ENCODE peak calls at places on chromosomes 11 and 22, in eight cellular contexts. One of them, this sample, is unnamed.

GRCh38 chr11:121931121-121931520 is 184.9 kb downstream of the BLID start:
- DNase-seq in MM.1S: no peak
- DNase-seq in K562: no peak
- DNase-seq in HFFc6: no peak
- DNase-seq in type B pancreatic cell: no peak
- DNase-seq in IMR-90: no peak
- DNase-seq in tibial nerve: no peak
- DNase-seq in fibroblast of lung: no peak
- DNase-seq in this sample: no peak

GRCh38 chr11:121482231-121483129 is 29.7 kb upstream of the SORL1-AS1 start:
- DNase-seq in K562: no peak
- DNase-seq in type B pancreatic cell: no peak
- DNase-seq in HFFc6: no peak
- DNase-seq in IMR-90: no peak
- DNase-seq in fibroblast of lung: no peak
- DNase-seq in MM.1S: peak
- DNase-seq in tibial nerve: no peak
- DNase-seq in this sample: no peak

GRCh38 chr22:21994881-21995444 is 12.4 kb upstream of the TOP3B start:
- DNase-seq in fibroblast of lung: no peak
- DNase-seq in IMR-90: no peak
- DNase-seq in tibial nerve: no peak
- DNase-seq in HFFc6: no peak
- DNase-seq in MM.1S: no peak
- DNase-seq in type B pancreatic cell: no peak
- DNase-seq in K562: no peak
- DNase-seq in this sample: no peak

GRCh38 chr22:49660794-49661781 is 166.6 kb downstream of the BRD1 start:
- DNase-seq in IMR-90: no peak
- DNase-seq in type B pancreatic cell: peak
- DNase-seq in MM.1S: no peak
- DNase-seq in fibroblast of lung: no peak
- DNase-seq in HFFc6: no peak
- DNase-seq in tibial nerve: no peak
- DNase-seq in K562: no peak
- DNase-seq in this sample: no peak

GRCh38 chr11:130588471-130588870 is 140.0 kb downstream of the ADAMTS15 start:
- DNase-seq in MM.1S: no peak
- DNase-seq in type B pancreatic cell: no peak
- DNase-seq in K562: no peak
- DNase-seq in tibial nerve: no peak
- DNase-seq in IMR-90: no peak
- DNase-seq in fibroblast of lung: no peak
- DNase-seq in HFFc6: no peak
- DNase-seq in this sample: no peak

GRCh38 chr11:31940396-31941037 is 129.4 kb upstream of the PAX6 start:
- DNase-seq in type B pancreatic cell: no peak
- DNase-seq in K562: no peak
- DNase-seq in fibroblast of lung: peak
- DNase-seq in HFFc6: peak
- DNase-seq in IMR-90: peak
- DNase-seq in MM.1S: no peak
- DNase-seq in tibial nerve: no peak
- DNase-seq in this sample: no peak

GRCh38 chr22:50544746-50545253 is 899 bp upstream of the KLHDC7B start:
- DNase-seq in MM.1S: no peak
- DNase-seq in HFFc6: no peak
- DNase-seq in tibial nerve: no peak
- DNase-seq in type B pancreatic cell: no peak
- DNase-seq in fibroblast of lung: no peak
- DNase-seq in IMR-90: no peak
- DNase-seq in K562: no peak
- DNase-seq in this sample: no peak

GRCh38 chr11:44351898-44352498 is 42.1 kb upstream of the ALX4 start:
- DNase-seq in MM.1S: no peak
- DNase-seq in HFFc6: no peak
- DNase-seq in K562: no peak
- DNase-seq in IMR-90: no peak
- DNase-seq in type B pancreatic cell: no peak
- DNase-seq in fibroblast of lung: peak
- DNase-seq in tibial nerve: no peak
- DNase-seq in this sample: no peak

GRCh38 chr11:30914143-30914762 is 328.1 kb upstream of the MPPED2 start:
- DNase-seq in K562: no peak
- DNase-seq in HFFc6: peak
- DNase-seq in IMR-90: peak
- DNase-seq in type B pancreatic cell: peak
- DNase-seq in MM.1S: peak
- DNase-seq in tibial nerve: peak
- DNase-seq in fibroblast of lung: peak
- DNase-seq in this sample: peak

GRCh38 chr11:87125257-87125656 is 87.5 kb downstream of the TMEM135 start:
- DNase-seq in IMR-90: no peak
- DNase-seq in MM.1S: no peak
- DNase-seq in K562: no peak
- DNase-seq in HFFc6: no peak
- DNase-seq in type B pancreatic cell: no peak
- DNase-seq in fibroblast of lung: no peak
- DNase-seq in tibial nerve: no peak
- DNase-seq in this sample: no peak

GRCh38 chr22:42116848-42117424 is 13.7 kb downstream of the CYP2D6 start:
- DNase-seq in fibroblast of lung: peak
- DNase-seq in tibial nerve: no peak
- DNase-seq in IMR-90: peak
- DNase-seq in type B pancreatic cell: no peak
- DNase-seq in K562: no peak
- DNase-seq in HFFc6: no peak
- DNase-seq in MM.1S: no peak
- DNase-seq in this sample: no peak

GRCh38 chr11:46359936-46360335 is 12.7 kb downstream of the DGKZ start:
- DNase-seq in K562: no peak
- DNase-seq in tibial nerve: no peak
- DNase-seq in MM.1S: no peak
- DNase-seq in IMR-90: peak
- DNase-seq in type B pancreatic cell: no peak
- DNase-seq in fibroblast of lung: peak
- DNase-seq in HFFc6: no peak
- DNase-seq in this sample: no peak

GRCh38 chr22:38655532-38656255 is 498 bp downstream of the FAM227A start:
- DNase-seq in fibroblast of lung: peak
- DNase-seq in MM.1S: no peak
- DNase-seq in type B pancreatic cell: no peak
- DNase-seq in K562: no peak
- DNase-seq in HFFc6: no peak
- DNase-seq in IMR-90: peak
- DNase-seq in tibial nerve: no peak
- DNase-seq in this sample: no peak

GRCh38 chr22:38657248-38657909 is 941 bp downstream of the CBY1 start:
- DNase-seq in fibroblast of lung: peak
- DNase-seq in MM.1S: peak
- DNase-seq in type B pancreatic cell: no peak
- DNase-seq in tibial nerve: no peak
- DNase-seq in IMR-90: no peak
- DNase-seq in HFFc6: no peak
- DNase-seq in K562: no peak
- DNase-seq in this sample: peak

GRCh38 chr22:38652858-38653257 is 3.3 kb downstream of the FAM227A start:
- DNase-seq in tibial nerve: no peak
- DNase-seq in fibroblast of lung: no peak
- DNase-seq in IMR-90: no peak
- DNase-seq in K562: no peak
- DNase-seq in HFFc6: no peak
- DNase-seq in MM.1S: peak
- DNase-seq in type B pancreatic cell: no peak
- DNase-seq in this sample: no peak

GRCh38 chr22:38653741-38654140 is 2.5 kb downstream of the FAM227A start:
- DNase-seq in MM.1S: no peak
- DNase-seq in fibroblast of lung: no peak
- DNase-seq in type B pancreatic cell: no peak
- DNase-seq in tibial nerve: no peak
- DNase-seq in HFFc6: no peak
- DNase-seq in K562: no peak
- DNase-seq in IMR-90: no peak
- DNase-seq in this sample: no peak

DNA sequence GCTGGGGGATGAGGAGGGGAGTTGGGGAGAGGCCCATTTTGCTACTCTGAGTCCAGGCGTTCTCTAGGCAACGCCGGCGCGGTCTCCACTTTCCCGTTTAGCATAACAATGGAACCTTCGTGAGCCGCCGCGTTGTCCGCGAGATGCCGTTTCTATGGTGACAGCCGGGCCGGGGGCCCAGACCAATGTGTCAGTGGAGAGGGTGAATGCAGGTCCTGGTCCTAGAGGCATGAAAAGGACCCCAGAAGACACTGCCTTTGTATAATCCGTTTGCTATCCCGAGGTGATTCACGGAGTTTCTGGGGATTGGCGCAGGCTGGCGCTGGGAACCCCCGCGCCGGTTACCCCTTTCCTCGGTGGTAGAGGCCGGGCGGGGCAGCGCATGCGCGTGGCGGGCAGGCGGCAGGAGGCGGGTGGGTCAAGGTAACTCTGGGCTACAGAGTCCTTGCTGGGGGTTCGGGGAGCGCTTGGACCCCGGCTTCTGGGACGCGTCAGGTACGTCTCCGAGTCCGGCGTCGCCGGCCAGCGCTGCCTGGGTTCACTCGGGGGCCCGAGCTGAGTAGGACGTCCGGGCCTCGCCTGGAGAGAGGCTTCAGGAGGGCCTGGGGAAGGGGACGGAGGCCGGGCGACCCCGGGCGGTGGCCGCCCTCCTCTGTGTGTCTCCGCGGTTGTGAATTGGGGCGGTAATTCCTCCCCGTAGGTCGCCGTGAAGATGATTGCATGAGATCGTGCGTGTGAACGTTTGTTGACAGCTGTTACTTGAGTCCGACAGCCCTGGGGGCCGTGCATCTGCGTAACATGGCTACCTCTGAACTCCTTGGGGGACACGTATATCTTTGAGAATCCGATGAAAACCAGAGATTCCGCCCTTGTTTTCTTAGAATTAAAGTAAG is at the start of the genes CBY1 and FAM227A:
- DNase-seq in MM.1S: peak
- DNase-seq in fibroblast of lung: peak
- DNase-seq in type B pancreatic cell: peak
- DNase-seq in K562: peak
- DNase-seq in IMR-90: peak
- DNase-seq in HFFc6: peak
- DNase-seq in tibial nerve: peak
- DNase-seq in this sample: peak
- TF ChIP-seq CTCF in MM.1S: no peak
- TF ChIP-seq CTCF in fibroblast of lung: no peak
- TF ChIP-seq CTCF in type B pancreatic cell: no peak
- TF ChIP-seq CTCF in K562: no peak
- TF ChIP-seq CTCF in IMR-90: no peak
- TF ChIP-seq CTCF in HFFc6: no peak
- TF ChIP-seq CTCF in tibial nerve: no peak
- TF ChIP-seq CTCF in this sample: no peak

GRCh38 chr11:9992306-9992705 is 301.7 kb downstream of the SBF2 start:
- DNase-seq in tibial nerve: no peak
- DNase-seq in HFFc6: no peak
- DNase-seq in IMR-90: peak
- DNase-seq in type B pancreatic cell: no peak
- DNase-seq in K562: no peak
- DNase-seq in MM.1S: no peak
- DNase-seq in fibroblast of lung: no peak
- DNase-seq in this sample: no peak

DNA sequence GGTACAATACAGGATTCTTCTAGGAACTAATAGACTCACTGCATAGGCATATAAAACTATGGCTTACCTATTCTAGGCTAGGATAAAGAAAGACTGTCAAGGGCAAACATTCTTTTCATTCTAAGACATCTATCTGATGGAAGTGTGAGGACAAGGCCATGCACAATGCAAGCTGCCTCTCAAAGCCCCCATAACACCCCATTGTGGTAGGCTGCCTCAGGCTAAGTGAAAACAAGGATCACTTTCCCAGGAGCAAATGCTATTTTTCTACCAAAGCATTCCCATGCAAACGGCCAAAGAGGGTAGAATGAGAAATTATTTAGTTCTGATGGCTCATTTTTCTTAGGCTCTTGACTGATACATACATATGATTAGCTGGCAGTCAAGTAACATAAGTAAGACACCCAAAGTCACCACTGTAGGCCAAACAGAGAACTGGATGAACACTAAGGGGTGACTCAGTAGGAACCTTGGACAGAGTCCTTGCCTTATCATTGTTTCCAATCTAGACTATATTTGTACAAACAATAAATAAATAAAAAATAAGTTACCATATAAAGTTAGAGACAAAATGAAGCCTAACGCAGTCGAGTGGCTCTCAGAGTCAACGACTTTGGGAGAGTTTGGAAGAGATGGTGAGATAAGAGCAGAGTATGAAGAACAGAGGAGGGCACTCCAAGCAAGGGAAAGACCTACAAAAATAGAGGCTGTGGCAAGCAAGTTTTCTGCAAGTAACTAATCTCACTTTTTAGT is 303.6 kb downstream of the SBF2 start:
- DNase-seq in IMR-90: peak
- DNase-seq in type B pancreatic cell: no peak
- DNase-seq in fibroblast of lung: peak
- DNase-seq in MM.1S: no peak
- DNase-seq in tibial nerve: no peak
- DNase-seq in K562: no peak
- DNase-seq in HFFc6: peak
- DNase-seq in this sample: no peak
- TF ChIP-seq CTCF in IMR-90: peak
- TF ChIP-seq CTCF in type B pancreatic cell: no peak
- TF ChIP-seq CTCF in fibroblast of lung: no peak
- TF ChIP-seq CTCF in MM.1S: no peak
- TF ChIP-seq CTCF in tibial nerve: no peak
- TF ChIP-seq CTCF in K562: peak
- TF ChIP-seq CTCF in HFFc6: peak
- TF ChIP-seq CTCF in this sample: no peak

GRCh38 chr11:110092577-110093406 is at the start of gene ZC3H12C:
- DNase-seq in IMR-90: peak
- DNase-seq in type B pancreatic cell: peak
- DNase-seq in HFFc6: peak
- DNase-seq in tibial nerve: peak
- DNase-seq in MM.1S: peak
- DNase-seq in K562: peak
- DNase-seq in fibroblast of lung: peak
- DNase-seq in this sample: peak
- TF ChIP-seq CTCF in IMR-90: peak
- TF ChIP-seq CTCF in type B pancreatic cell: peak
- TF ChIP-seq CTCF in HFFc6: peak
- TF ChIP-seq CTCF in tibial nerve: peak
- TF ChIP-seq CTCF in MM.1S: peak
- TF ChIP-seq CTCF in K562: peak
- TF ChIP-seq CTCF in fibroblast of lung: peak
- TF ChIP-seq CTCF in this sample: no peak

DNA sequence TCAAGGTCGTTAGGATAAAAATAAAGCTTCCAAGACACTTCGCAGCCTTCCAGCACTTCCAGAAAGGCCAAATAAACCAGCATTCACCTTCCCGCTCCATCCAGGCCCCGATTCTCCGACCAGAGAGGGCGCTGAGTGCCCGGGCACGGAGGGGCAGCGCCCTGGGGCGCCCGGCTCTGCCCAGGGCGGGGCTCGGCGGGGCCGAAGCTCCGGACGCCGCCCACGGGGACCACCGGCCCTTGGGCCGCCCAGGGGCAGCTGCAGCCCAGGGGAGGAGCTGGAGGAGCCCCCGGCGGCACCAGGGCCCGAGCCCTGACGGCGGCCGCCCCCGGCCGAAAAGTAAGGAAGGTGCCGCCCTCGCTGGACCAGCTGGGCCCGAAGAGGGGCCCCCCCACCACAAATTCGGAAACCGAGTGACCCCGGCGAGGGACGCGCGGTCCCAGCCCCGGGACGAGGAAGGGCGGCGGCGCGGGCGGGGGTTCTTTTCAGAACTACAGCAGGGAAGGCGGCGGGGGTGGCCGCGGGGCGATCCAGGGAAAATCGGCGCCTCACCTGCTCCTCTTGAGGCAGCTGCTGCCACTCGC is 346 bp downstream of the ATL3 start:
- DNase-seq in HFFc6: peak
- DNase-seq in fibroblast of lung: no peak
- DNase-seq in type B pancreatic cell: no peak
- DNase-seq in tibial nerve: peak
- DNase-seq in IMR-90: no peak
- DNase-seq in K562: no peak
- DNase-seq in MM.1S: peak
- DNase-seq in this sample: peak
- TF ChIP-seq CTCF in HFFc6: peak
- TF ChIP-seq CTCF in fibroblast of lung: peak
- TF ChIP-seq CTCF in type B pancreatic cell: peak
- TF ChIP-seq CTCF in tibial nerve: peak
- TF ChIP-seq CTCF in IMR-90: peak
- TF ChIP-seq CTCF in K562: peak
- TF ChIP-seq CTCF in MM.1S: peak
- TF ChIP-seq CTCF in this sample: no peak